ENCODE peak calls at places on chromosomes 4 and X, in seven cellular contexts. One of them, this sample, is unnamed.

GRCh38 chrX:154730271-154730883 is 20.5 kb downstream of the GAB3 start:
- DNase-seq in H4: peak; percentile 23
- DNase-seq in cardiac muscle cell: no peak
- DNase-seq in NCI-H1436: no peak
- DNase-seq in amniotic epithelial cell: peak; percentile 74
- DNase-seq in dermis blood vessel endothelial cell: peak; percentile 94
- DNase-seq in trophoblast cell: no peak
- DNase-seq in this sample: no peak

GRCh38 chr4:17807446-17807845 is 3.1 kb downstream of the DCAF16 start:
- DNase-seq in amniotic epithelial cell: no peak
- DNase-seq in trophoblast cell: peak; percentile 66
- DNase-seq in NCI-H1436: no peak
- DNase-seq in dermis blood vessel endothelial cell: no peak
- DNase-seq in cardiac muscle cell: no peak
- DNase-seq in H4: no peak
- DNase-seq in this sample: no peak

GRCh38 chr4:159117968-159118367 is 15.1 kb downstream of the RAPGEF2 start:
- DNase-seq in H4: no peak
- DNase-seq in amniotic epithelial cell: no peak
- DNase-seq in trophoblast cell: no peak
- DNase-seq in NCI-H1436: no peak
- DNase-seq in cardiac muscle cell: no peak
- DNase-seq in dermis blood vessel endothelial cell: no peak
- DNase-seq in this sample: peak; percentile 11

GRCh38 chrX:143319526-143319925 is 197.7 kb downstream of the SPANXN3 start:
- DNase-seq in dermis blood vessel endothelial cell: no peak
- DNase-seq in cardiac muscle cell: no peak
- DNase-seq in amniotic epithelial cell: no peak
- DNase-seq in trophoblast cell: no peak
- DNase-seq in H4: no peak
- DNase-seq in NCI-H1436: no peak
- DNase-seq in this sample: no peak

GRCh38 chr4:76782837-76783236 is 115.1 kb downstream of the SOWAHB start:
- DNase-seq in amniotic epithelial cell: peak; percentile 83
- DNase-seq in NCI-H1436: no peak
- DNase-seq in trophoblast cell: no peak
- DNase-seq in cardiac muscle cell: no peak
- DNase-seq in dermis blood vessel endothelial cell: no peak
- DNase-seq in H4: peak; percentile 68
- DNase-seq in this sample: peak; percentile 87

GRCh38 chr4:53830511-53830910 is 233.9 kb downstream of the CHIC2 start:
- DNase-seq in cardiac muscle cell: no peak
- DNase-seq in NCI-H1436: no peak
- DNase-seq in amniotic epithelial cell: no peak
- DNase-seq in H4: no peak
- DNase-seq in dermis blood vessel endothelial cell: no peak
- DNase-seq in trophoblast cell: no peak
- DNase-seq in this sample: no peak

GRCh38 chrX:13983734-13984133 is 46.0 kb downstream of the GEMIN8 start:
- DNase-seq in cardiac muscle cell: no peak
- DNase-seq in amniotic epithelial cell: no peak
- DNase-seq in NCI-H1436: no peak
- DNase-seq in H4: no peak
- DNase-seq in dermis blood vessel endothelial cell: no peak
- DNase-seq in trophoblast cell: no peak
- DNase-seq in this sample: no peak

GRCh38 chr4:152259866-152260265 is 276.0 kb downstream of the FBXW7 start:
- DNase-seq in trophoblast cell: no peak
- DNase-seq in NCI-H1436: no peak
- DNase-seq in cardiac muscle cell: no peak
- DNase-seq in H4: no peak
- DNase-seq in dermis blood vessel endothelial cell: peak; percentile 49
- DNase-seq in amniotic epithelial cell: peak; percentile 28
- DNase-seq in this sample: peak; percentile 81

GRCh38 chr4:77586953-77587383 is 18.7 kb upstream of the CXCL13 start:
- DNase-seq in amniotic epithelial cell: peak; percentile 31
- DNase-seq in H4: no peak
- DNase-seq in trophoblast cell: no peak
- DNase-seq in cardiac muscle cell: no peak
- DNase-seq in NCI-H1436: no peak
- DNase-seq in dermis blood vessel endothelial cell: no peak
- DNase-seq in this sample: no peak

GRCh38 chrX:68090266-68090665 is 343.0 kb downstream of the OPHN1 start:
- DNase-seq in cardiac muscle cell: no peak
- DNase-seq in amniotic epithelial cell: no peak
- DNase-seq in NCI-H1436: no peak
- DNase-seq in dermis blood vessel endothelial cell: no peak
- DNase-seq in trophoblast cell: no peak
- DNase-seq in H4: no peak
- DNase-seq in this sample: no peak

GRCh38 chr4:77820836-77821561 is 1.8 kb upstream of the CNOT6L start:
- DNase-seq in amniotic epithelial cell: peak; percentile 19
- DNase-seq in H4: no peak
- DNase-seq in trophoblast cell: no peak
- DNase-seq in NCI-H1436: peak; percentile 5
- DNase-seq in dermis blood vessel endothelial cell: peak; percentile 17
- DNase-seq in cardiac muscle cell: no peak
- DNase-seq in this sample: peak; percentile 6

GRCh38 chr4:92516450-92516849 is 212.7 kb downstream of the GRID2 start:
- DNase-seq in cardiac muscle cell: no peak
- DNase-seq in H4: no peak
- DNase-seq in dermis blood vessel endothelial cell: no peak
- DNase-seq in NCI-H1436: no peak
- DNase-seq in trophoblast cell: no peak
- DNase-seq in amniotic epithelial cell: no peak
- DNase-seq in this sample: no peak

GRCh38 chrX:136794080-136794479 is 13.3 kb upstream of the ARHGEF6 start:
- DNase-seq in cardiac muscle cell: no peak
- DNase-seq in amniotic epithelial cell: no peak
- DNase-seq in trophoblast cell: no peak
- DNase-seq in H4: no peak
- DNase-seq in dermis blood vessel endothelial cell: no peak
- DNase-seq in NCI-H1436: no peak
- DNase-seq in this sample: no peak

GRCh38 chr4:113636877-113637276 is 124.7 kb downstream of the CAMK2D start:
- DNase-seq in trophoblast cell: no peak
- DNase-seq in dermis blood vessel endothelial cell: no peak
- DNase-seq in amniotic epithelial cell: peak; percentile 81
- DNase-seq in H4: peak; percentile 66
- DNase-seq in cardiac muscle cell: no peak
- DNase-seq in NCI-H1436: no peak
- DNase-seq in this sample: peak; percentile 59

GRCh38 chr4:158535130-158535614 is 13.5 kb downstream of the RXFP1 start:
- DNase-seq in NCI-H1436: no peak
- DNase-seq in dermis blood vessel endothelial cell: peak; percentile 28
- DNase-seq in cardiac muscle cell: no peak
- DNase-seq in trophoblast cell: no peak
- DNase-seq in amniotic epithelial cell: peak; percentile 51
- DNase-seq in H4: peak; percentile 78
- DNase-seq in this sample: peak; percentile 68

GRCh38 chr4:26369132-26370036 is 48.6 kb downstream of the RBPJ start:
- DNase-seq in trophoblast cell: no peak
- DNase-seq in amniotic epithelial cell: peak; percentile 53
- DNase-seq in NCI-H1436: no peak
- DNase-seq in cardiac muscle cell: no peak
- DNase-seq in H4: no peak
- DNase-seq in dermis blood vessel endothelial cell: no peak
- DNase-seq in this sample: no peak

GRCh38 chr4:164359881-164360280 is 394.1 kb upstream of the SMIM31 start:
- DNase-seq in trophoblast cell: peak; percentile 67
- DNase-seq in H4: no peak
- DNase-seq in NCI-H1436: no peak
- DNase-seq in cardiac muscle cell: no peak
- DNase-seq in amniotic epithelial cell: no peak
- DNase-seq in dermis blood vessel endothelial cell: no peak
- DNase-seq in this sample: no peak

GRCh38 chr4:25290490-25291067 is 22.0 kb upstream of the ZCCHC4 start:
- DNase-seq in H4: no peak
- DNase-seq in amniotic epithelial cell: peak; percentile 40
- DNase-seq in trophoblast cell: no peak
- DNase-seq in dermis blood vessel endothelial cell: no peak
- DNase-seq in NCI-H1436: no peak
- DNase-seq in cardiac muscle cell: peak; percentile 7
- DNase-seq in this sample: no peak

GRCh38 chrX:149286940-149287349 is 218.2 kb downstream of the IDS start:
- DNase-seq in amniotic epithelial cell: peak; percentile 18
- DNase-seq in NCI-H1436: peak; percentile 62
- DNase-seq in trophoblast cell: peak; percentile 3
- DNase-seq in cardiac muscle cell: peak; percentile 43
- DNase-seq in dermis blood vessel endothelial cell: peak; percentile 56
- DNase-seq in H4: peak; percentile 4
- DNase-seq in this sample: peak; percentile 19

GRCh38 chr4:76459291-76459723 is 24.3 kb downstream of the SHROOM3 start:
- DNase-seq in H4: no peak
- DNase-seq in amniotic epithelial cell: peak; percentile 84
- DNase-seq in NCI-H1436: no peak
- DNase-seq in trophoblast cell: peak; percentile 73
- DNase-seq in dermis blood vessel endothelial cell: peak; percentile 63
- DNase-seq in cardiac muscle cell: peak; percentile 32
- DNase-seq in this sample: no peak

GRCh38 chrX:53233536-53233935 is 8.5 kb upstream of the KDM5C start:
- DNase-seq in amniotic epithelial cell: no peak
- DNase-seq in H4: no peak
- DNase-seq in cardiac muscle cell: no peak
- DNase-seq in trophoblast cell: no peak
- DNase-seq in NCI-H1436: no peak
- DNase-seq in dermis blood vessel endothelial cell: no peak
- DNase-seq in this sample: no peak

GRCh38 chr4:167838686-167839085 is 253.7 kb upstream of the ANXA10 start:
- DNase-seq in cardiac muscle cell: no peak
- DNase-seq in H4: no peak
- DNase-seq in NCI-H1436: no peak
- DNase-seq in amniotic epithelial cell: no peak
- DNase-seq in dermis blood vessel endothelial cell: no peak
- DNase-seq in trophoblast cell: no peak
- DNase-seq in this sample: peak; percentile 31

This sample was measured in ELR.